ENCODE peak calls at places on chromosomes 1 and 21, in nine cellular contexts. One of them, this sample, is unnamed.

GRCh38 chr1:9153152-9153551 is 24.2 kb upstream of the GPR157 start:
- DNase-seq in GM12865: no peak
- DNase-seq in GM20000: no peak
- DNase-seq in hepatocyte: no peak
- DNase-seq in RWPE1: no peak
- DNase-seq in retinal pigment epithelial cell: no peak
- DNase-seq in osteocyte: no peak
- DNase-seq in tibial nerve: no peak
- DNase-seq in choroid plexus epithelial cell: no peak
- DNase-seq in this sample: no peak

GRCh38 chr1:218514694-218515093 is 169.6 kb downstream of the TGFB2 start:
- DNase-seq in GM12865: no peak
- DNase-seq in GM20000: no peak
- DNase-seq in hepatocyte: no peak
- DNase-seq in RWPE1: no peak
- DNase-seq in retinal pigment epithelial cell: no peak
- DNase-seq in osteocyte: no peak
- DNase-seq in tibial nerve: no peak
- DNase-seq in choroid plexus epithelial cell: no peak
- DNase-seq in this sample: no peak

GRCh38 chr1:243550276-243550675 is 294.4 kb downstream of the SDCCAG8 start:
- DNase-seq in GM12865: no peak
- DNase-seq in GM20000: no peak
- DNase-seq in hepatocyte: no peak
- DNase-seq in RWPE1: no peak
- DNase-seq in retinal pigment epithelial cell: no peak
- DNase-seq in osteocyte: no peak
- DNase-seq in tibial nerve: no peak
- DNase-seq in choroid plexus epithelial cell: peak
- DNase-seq in this sample: peak

GRCh38 chr1:112704511-112704907 is 2.4 kb downstream of the RHOC start:
- DNase-seq in GM12865: no peak
- DNase-seq in GM20000: no peak
- DNase-seq in hepatocyte: no peak
- DNase-seq in RWPE1: no peak
- DNase-seq in retinal pigment epithelial cell: no peak
- DNase-seq in osteocyte: no peak
- DNase-seq in tibial nerve: no peak
- DNase-seq in choroid plexus epithelial cell: no peak
- DNase-seq in this sample: no peak

GRCh38 chr1:233543338-233544255 is 70.3 kb upstream of the KCNK1 start:
- DNase-seq in GM12865: no peak
- DNase-seq in GM20000: no peak
- DNase-seq in hepatocyte: peak
- DNase-seq in RWPE1: peak
- DNase-seq in retinal pigment epithelial cell: no peak
- DNase-seq in osteocyte: no peak
- DNase-seq in tibial nerve: no peak
- DNase-seq in choroid plexus epithelial cell: peak
- DNase-seq in this sample: peak

GRCh38 chr1:6245086-6245868 is 1.3 kb downstream of the HES3 start:
- DNase-seq in GM12865: peak
- DNase-seq in GM20000: peak
- DNase-seq in hepatocyte: peak
- DNase-seq in RWPE1: peak
- DNase-seq in retinal pigment epithelial cell: no peak
- DNase-seq in osteocyte: peak
- DNase-seq in tibial nerve: peak
- DNase-seq in choroid plexus epithelial cell: peak
- DNase-seq in this sample: peak

GRCh38 chr1:87706779-87707228 is 378.1 kb downstream of the LMO4 start:
- DNase-seq in GM12865: no peak
- DNase-seq in GM20000: no peak
- DNase-seq in hepatocyte: no peak
- DNase-seq in RWPE1: no peak
- DNase-seq in retinal pigment epithelial cell: no peak
- DNase-seq in osteocyte: no peak
- DNase-seq in tibial nerve: no peak
- DNase-seq in choroid plexus epithelial cell: no peak
- DNase-seq in this sample: no peak

GRCh38 chr1:188096521-188096920 is 1267.8 kb downstream of the PLA2G4A start:
- DNase-seq in GM12865: peak
- DNase-seq in GM20000: no peak
- DNase-seq in hepatocyte: no peak
- DNase-seq in RWPE1: no peak
- DNase-seq in retinal pigment epithelial cell: no peak
- DNase-seq in osteocyte: no peak
- DNase-seq in tibial nerve: no peak
- DNase-seq in choroid plexus epithelial cell: no peak
- DNase-seq in this sample: no peak

GRCh38 chr1:35888255-35888654 is 5.2 kb downstream of the AGO1 start:
- DNase-seq in GM12865: no peak
- DNase-seq in GM20000: no peak
- DNase-seq in hepatocyte: no peak
- DNase-seq in RWPE1: no peak
- DNase-seq in retinal pigment epithelial cell: no peak
- DNase-seq in osteocyte: no peak
- DNase-seq in tibial nerve: no peak
- DNase-seq in choroid plexus epithelial cell: no peak
- DNase-seq in this sample: no peak

GRCh38 chr1:210908257-210908656 is 225.7 kb downstream of the KCNH1 start:
- DNase-seq in GM12865: no peak
- DNase-seq in GM20000: no peak
- DNase-seq in hepatocyte: no peak
- DNase-seq in RWPE1: no peak
- DNase-seq in retinal pigment epithelial cell: no peak
- DNase-seq in osteocyte: no peak
- DNase-seq in tibial nerve: no peak
- DNase-seq in choroid plexus epithelial cell: no peak
- DNase-seq in this sample: no peak

GRCh38 chr1:188117436-188117835 is 1288.7 kb downstream of the PLA2G4A start:
- DNase-seq in GM12865: no peak
- DNase-seq in GM20000: no peak
- DNase-seq in hepatocyte: no peak
- DNase-seq in RWPE1: no peak
- DNase-seq in retinal pigment epithelial cell: no peak
- DNase-seq in osteocyte: no peak
- DNase-seq in tibial nerve: no peak
- DNase-seq in choroid plexus epithelial cell: no peak
- DNase-seq in this sample: no peak

GRCh38 chr1:12615166-12615915 is 2.7 kb downstream of the DHRS3 start:
- DNase-seq in GM12865: no peak
- DNase-seq in GM20000: no peak
- DNase-seq in hepatocyte: no peak
- DNase-seq in RWPE1: no peak
- DNase-seq in retinal pigment epithelial cell: no peak
- DNase-seq in osteocyte: no peak
- DNase-seq in tibial nerve: no peak
- DNase-seq in choroid plexus epithelial cell: peak
- DNase-seq in this sample: no peak

GRCh38 chr1:162035241-162035640 is 11.6 kb upstream of the OLFML2B start:
- DNase-seq in GM12865: no peak
- DNase-seq in GM20000: no peak
- DNase-seq in hepatocyte: no peak
- DNase-seq in RWPE1: peak
- DNase-seq in retinal pigment epithelial cell: no peak
- DNase-seq in osteocyte: no peak
- DNase-seq in tibial nerve: no peak
- DNase-seq in choroid plexus epithelial cell: peak
- DNase-seq in this sample: no peak

GRCh38 chr1:162042361-162042760 is 18.7 kb upstream of the OLFML2B start:
- DNase-seq in GM12865: no peak
- DNase-seq in GM20000: no peak
- DNase-seq in hepatocyte: no peak
- DNase-seq in RWPE1: no peak
- DNase-seq in retinal pigment epithelial cell: no peak
- DNase-seq in osteocyte: no peak
- DNase-seq in tibial nerve: no peak
- DNase-seq in choroid plexus epithelial cell: no peak
- DNase-seq in this sample: no peak

GRCh38 chr1:162036156-162036555 is 12.5 kb upstream of the OLFML2B start:
- DNase-seq in GM12865: no peak
- DNase-seq in GM20000: no peak
- DNase-seq in hepatocyte: no peak
- DNase-seq in RWPE1: no peak
- DNase-seq in retinal pigment epithelial cell: no peak
- DNase-seq in osteocyte: no peak
- DNase-seq in tibial nerve: no peak
- DNase-seq in choroid plexus epithelial cell: no peak
- DNase-seq in this sample: peak

GRCh38 chr1:162038624-162039023 is 15.0 kb upstream of the OLFML2B start:
- DNase-seq in GM12865: no peak
- DNase-seq in GM20000: no peak
- DNase-seq in hepatocyte: no peak
- DNase-seq in RWPE1: no peak
- DNase-seq in retinal pigment epithelial cell: no peak
- DNase-seq in osteocyte: no peak
- DNase-seq in tibial nerve: no peak
- DNase-seq in choroid plexus epithelial cell: no peak
- DNase-seq in this sample: no peak

GRCh38 chr1:162040657-162041056 is 17.0 kb upstream of the OLFML2B start:
- DNase-seq in GM12865: peak
- DNase-seq in GM20000: no peak
- DNase-seq in hepatocyte: peak
- DNase-seq in RWPE1: no peak
- DNase-seq in retinal pigment epithelial cell: no peak
- DNase-seq in osteocyte: no peak
- DNase-seq in tibial nerve: no peak
- DNase-seq in choroid plexus epithelial cell: peak
- DNase-seq in this sample: peak
- TF ChIP-seq CTCF in GM12865: peak
- TF ChIP-seq CTCF in GM20000: no peak
- TF ChIP-seq CTCF in hepatocyte: peak
- TF ChIP-seq CTCF in RWPE1: peak
- TF ChIP-seq CTCF in retinal pigment epithelial cell: peak
- TF ChIP-seq CTCF in osteocyte: peak
- TF ChIP-seq CTCF in tibial nerve: no peak
- TF ChIP-seq CTCF in choroid plexus epithelial cell: peak
- TF ChIP-seq CTCF in this sample: peak

DNA sequence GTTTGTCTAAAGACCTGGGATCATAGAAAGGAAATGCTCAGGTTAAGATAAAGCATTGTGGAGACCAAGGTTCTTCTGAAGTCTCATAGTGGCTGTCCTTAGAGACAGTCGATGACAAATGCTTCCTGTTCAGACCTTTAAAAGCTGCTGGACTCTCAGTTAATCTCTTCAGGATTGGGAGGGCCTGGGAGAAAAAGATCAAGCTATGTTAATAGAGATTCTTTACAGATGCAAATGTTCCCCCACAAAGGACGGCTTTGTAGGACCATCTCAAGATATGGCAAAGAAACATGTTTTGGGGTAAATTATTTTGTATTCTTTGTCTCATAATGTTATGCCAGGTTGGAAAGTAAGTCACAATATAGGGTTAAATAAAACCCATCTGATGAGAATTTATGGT is 124.6 kb upstream of the COL6A1 start:
- DNase-seq in GM12865: no peak
- DNase-seq in GM20000: no peak
- DNase-seq in hepatocyte: no peak
- DNase-seq in RWPE1: no peak
- DNase-seq in retinal pigment epithelial cell: no peak
- DNase-seq in osteocyte: no peak
- DNase-seq in tibial nerve: no peak
- DNase-seq in choroid plexus epithelial cell: no peak
- DNase-seq in this sample: no peak
- TF ChIP-seq CTCF in GM12865: no peak
- TF ChIP-seq CTCF in GM20000: no peak
- TF ChIP-seq CTCF in hepatocyte: no peak
- TF ChIP-seq CTCF in RWPE1: no peak
- TF ChIP-seq CTCF in retinal pigment epithelial cell: no peak
- TF ChIP-seq CTCF in osteocyte: no peak
- TF ChIP-seq CTCF in tibial nerve: no peak
- TF ChIP-seq CTCF in choroid plexus epithelial cell: no peak
- TF ChIP-seq CTCF in this sample: no peak

DNA sequence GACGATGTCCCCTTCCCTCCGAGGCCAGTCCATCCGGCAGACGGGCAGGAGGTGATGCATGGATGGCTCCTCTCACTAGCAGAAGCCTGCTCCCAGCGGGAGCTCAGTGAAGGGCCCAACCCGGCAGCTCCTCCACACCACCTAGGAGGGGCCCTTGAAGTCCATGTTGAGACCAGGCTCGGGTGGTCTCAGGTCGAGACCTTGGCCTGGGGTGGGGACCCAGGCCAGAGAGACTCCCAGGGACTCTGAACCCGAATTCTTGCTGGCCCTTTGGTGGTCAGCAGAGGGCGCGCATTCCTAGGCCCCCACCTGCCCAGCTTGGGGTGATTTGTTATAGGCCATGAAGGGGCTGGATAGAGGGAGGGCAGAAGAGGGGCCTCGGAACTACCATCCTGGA is 642 bp upstream of the NT5C1A start:
- DNase-seq in GM12865: peak
- DNase-seq in GM20000: peak
- DNase-seq in hepatocyte: no peak
- DNase-seq in RWPE1: no peak
- DNase-seq in retinal pigment epithelial cell: no peak
- DNase-seq in osteocyte: no peak
- DNase-seq in tibial nerve: no peak
- DNase-seq in choroid plexus epithelial cell: no peak
- DNase-seq in this sample: no peak
- TF ChIP-seq CTCF in GM12865: peak
- TF ChIP-seq CTCF in GM20000: peak
- TF ChIP-seq CTCF in hepatocyte: peak
- TF ChIP-seq CTCF in RWPE1: peak
- TF ChIP-seq CTCF in retinal pigment epithelial cell: peak
- TF ChIP-seq CTCF in osteocyte: peak
- TF ChIP-seq CTCF in tibial nerve: peak
- TF ChIP-seq CTCF in choroid plexus epithelial cell: peak
- TF ChIP-seq CTCF in this sample: peak

GRCh38 chr21:37915516-37915915 is 741 bp downstream of the KCNJ6 start:
- DNase-seq in GM12865: no peak
- DNase-seq in GM20000: no peak
- DNase-seq in hepatocyte: peak
- DNase-seq in RWPE1: no peak
- DNase-seq in retinal pigment epithelial cell: no peak
- DNase-seq in osteocyte: no peak
- DNase-seq in tibial nerve: no peak
- DNase-seq in choroid plexus epithelial cell: no peak
- DNase-seq in this sample: no peak

GRCh38 chr21:37916795-37917142 is 512 bp upstream of the KCNJ6 start:
- DNase-seq in GM12865: no peak
- DNase-seq in GM20000: no peak
- DNase-seq in hepatocyte: peak
- DNase-seq in RWPE1: no peak
- DNase-seq in retinal pigment epithelial cell: no peak
- DNase-seq in osteocyte: no peak
- DNase-seq in tibial nerve: no peak
- DNase-seq in choroid plexus epithelial cell: peak
- DNase-seq in this sample: no peak

GRCh38 chr21:37914211-37914900 is 1.9 kb downstream of the KCNJ6 start:
- DNase-seq in GM12865: peak
- DNase-seq in GM20000: peak
- DNase-seq in hepatocyte: peak
- DNase-seq in RWPE1: peak
- DNase-seq in retinal pigment epithelial cell: no peak
- DNase-seq in osteocyte: peak
- DNase-seq in tibial nerve: no peak
- DNase-seq in choroid plexus epithelial cell: peak
- DNase-seq in this sample: no peak

GRCh38 chr21:37917612-37918011 is 1.4 kb upstream of the KCNJ6 start:
- DNase-seq in GM12865: no peak
- DNase-seq in GM20000: no peak
- DNase-seq in hepatocyte: no peak
- DNase-seq in RWPE1: peak
- DNase-seq in retinal pigment epithelial cell: no peak
- DNase-seq in osteocyte: no peak
- DNase-seq in tibial nerve: no peak
- DNase-seq in choroid plexus epithelial cell: peak
- DNase-seq in this sample: peak

GRCh38 chr21:37915941-37916794 is at the start of gene KCNJ6:
- DNase-seq in GM12865: no peak
- DNase-seq in GM20000: no peak
- DNase-seq in hepatocyte: peak
- DNase-seq in RWPE1: peak
- DNase-seq in retinal pigment epithelial cell: no peak
- DNase-seq in osteocyte: peak
- DNase-seq in tibial nerve: no peak
- DNase-seq in choroid plexus epithelial cell: peak
- DNase-seq in this sample: peak
- TF ChIP-seq CTCF in GM12865: peak
- TF ChIP-seq CTCF in GM20000: peak
- TF ChIP-seq CTCF in hepatocyte: peak
- TF ChIP-seq CTCF in RWPE1: peak
- TF ChIP-seq CTCF in retinal pigment epithelial cell: peak
- TF ChIP-seq CTCF in osteocyte: peak
- TF ChIP-seq CTCF in tibial nerve: no peak
- TF ChIP-seq CTCF in choroid plexus epithelial cell: peak
- TF ChIP-seq CTCF in this sample: peak